ENCODE peak calls at places on chromosomes 6 and 20, in six cellular contexts. E, W, A, K, P and D are unnamed samples. For H3K27me3, the result is how much of the 10 kb centered on the place peaks cover.

GRCh38 chr6:158357570-158358216 is 45.4 kb downstream of the TULP4 start:
- DNase-seq in W (no peak), E (no peak), K (peak), A (no peak), P (no peak), D (no peak)

GRCh38 chr6:152356016-152356415 is 281.1 kb downstream of the SYNE1 start:
- DNase-seq in E (no peak), A (no peak), W (no peak), K (no peak), P (no peak), D (no peak)

GRCh38 chr6:134447883-134448387 is 130.0 kb upstream of the SGK1 start:
- DNase-seq in E (no peak), P (no peak), A (no peak), K (no peak), W (no peak), D (no peak)

GRCh38 chr6:148177589-148178233 is 164.9 kb upstream of the SASH1 start:
- DNase-seq in P (peak), A (peak), W (peak), E (peak), K (no peak), D (peak)

GRCh38 chr20:63837134-63837429 is 6.0 kb upstream of the ZBTB46 start:
- DNase-seq in W (no peak), E (no peak), P (no peak), K (no peak), A (no peak), D (no peak)

GRCh38 chr6:108798672-108799355 is 49.4 kb upstream of the ARMC2 start:
- DNase-seq in A (no peak), W (no peak), E (no peak), K (peak), P (no peak), D (peak)

GRCh38 chr6:43173496-43174262 is 2.6 kb downstream of the SRF start:
- DNase-seq in W (no peak), K (no peak), P (no peak), E (no peak), A (no peak), D (no peak)

GRCh38 chr20:19661717-19662637 is 96.1 kb upstream of the RIN2 start:
- DNase-seq in W (peak), P (no peak), K (peak), A (peak), E (peak), D (peak)

GRCh38 chr20:11585752-11586352 is 331.8 kb upstream of the BTBD3 start:
- DNase-seq in W (peak), P (no peak), K (no peak), E (no peak), A (no peak), D (no peak)

GRCh38 chr6:45433533-45434400 is 56.0 kb upstream of the SUPT3H start:
- DNase-seq in A (no peak), P (no peak), K (no peak), W (no peak), E (no peak), D (no peak)

GRCh38 chr6:69179681-69180080 is 544.6 kb downstream of the ADGRB3 start:
- DNase-seq in W (no peak), P (no peak), A (no peak), K (no peak), E (no peak), D (no peak)

GRCh38 chr20:9458075-9458818 is 56.1 kb upstream of the LAMP5 start:
- DNase-seq in W (peak), E (no peak), K (no peak), P (no peak), A (no peak), D (peak)

GRCh38 chr6:43965628-43966373 is 161.5 kb downstream of the MRPL14 start:
- DNase-seq in K (no peak), E (no peak), W (no peak), A (no peak), P (no peak), D (no peak)

GRCh38 chr20:57531986-57532566 is 7.1 kb upstream of the CTCFL start:
- DNase-seq in K (no peak), E (no peak), A (no peak), W (no peak), P (no peak), D (no peak)

GRCh38 chr6:47859132-47859531 is 77.3 kb downstream of the OPN5 start:
- DNase-seq in E (no peak), P (no peak), W (no peak), A (no peak), K (no peak), D (no peak)

GRCh38 chr6:6881438-6882267 is 226.1 kb upstream of the RREB1 start:
- DNase-seq in W (no peak), P (no peak), K (no peak), A (no peak), E (no peak), D (no peak)

GRCh38 chr6:168030881-168031280 is 33.4 kb downstream of the KIF25 start:
- DNase-seq in A (no peak), K (no peak), E (no peak), W (no peak), P (no peak), D (no peak)

GRCh38 chr6:147099974-147100373 is 104.2 kb upstream of the STXBP5 start:
- DNase-seq in A (no peak), E (no peak), W (no peak), P (no peak), K (no peak), D (no peak)

GRCh38 chr20:19968488-19969073 is 48.6 kb upstream of the NAA20 start:
- DNase-seq in A (no peak), P (no peak), W (no peak), K (no peak), E (no peak), D (no peak)

GRCh38 chr6:11730645-11731044 is 48.0 kb downstream of the ADTRP start:
- DNase-seq in E (no peak), K (no peak), W (no peak), A (no peak), P (no peak), D (no peak)

GRCh38 chr20:22503577-22503976 is 80.8 kb downstream of the FOXA2 start:
- DNase-seq in W (no peak), A (no peak), K (no peak), P (no peak), E (no peak), D (no peak)
- H3K27me3 ChIP-seq in W (under half), A (under half), K (under half), P (under half), E (under half), D (under half)

GRCh38 chr6:4020822-4021132 is 58.2 kb downstream of the FAM217A start:
- DNase-seq in W (no peak), E (no peak), K (no peak), A (no peak), P (no peak), D (no peak)

GRCh38 chr6:4017058-4017457 is 61.9 kb downstream of the FAM217A start:
- DNase-seq in K (no peak), P (no peak), W (no peak), E (no peak), A (no peak), D (no peak)

GRCh38 chr6:4017847-4018193 is 61.1 kb downstream of the FAM217A start:
- DNase-seq in E (no peak), W (peak), K (no peak), A (no peak), P (no peak), D (no peak)

GRCh38 chr6:4021133-4021861 is 57.6 kb downstream of the FAM217A start:
- DNase-seq in A (peak), W (peak), P (peak), E (peak), K (peak), D (peak)

GRCh38 chr6:4018194-4019111 is 60.5 kb downstream of the FAM217A start:
- DNase-seq in E (peak), A (peak), P (peak), K (peak), W (peak), D (peak)
- TF ChIP-seq POLR2A in E (peak), A (peak), P (peak), K (peak), W (no peak), D (peak)

GRCh38 chr20:8116067-8116811 is 15.8 kb upstream of the PLCB1 start:
- DNase-seq in A (no peak), W (no peak), E (no peak), P (no peak), K (no peak), D (no peak)
- TF ChIP-seq POLR2AphosphoS5 in A (no peak), W (no peak), E (no peak), P (no peak), K (no peak), D (no peak)

DNA sequence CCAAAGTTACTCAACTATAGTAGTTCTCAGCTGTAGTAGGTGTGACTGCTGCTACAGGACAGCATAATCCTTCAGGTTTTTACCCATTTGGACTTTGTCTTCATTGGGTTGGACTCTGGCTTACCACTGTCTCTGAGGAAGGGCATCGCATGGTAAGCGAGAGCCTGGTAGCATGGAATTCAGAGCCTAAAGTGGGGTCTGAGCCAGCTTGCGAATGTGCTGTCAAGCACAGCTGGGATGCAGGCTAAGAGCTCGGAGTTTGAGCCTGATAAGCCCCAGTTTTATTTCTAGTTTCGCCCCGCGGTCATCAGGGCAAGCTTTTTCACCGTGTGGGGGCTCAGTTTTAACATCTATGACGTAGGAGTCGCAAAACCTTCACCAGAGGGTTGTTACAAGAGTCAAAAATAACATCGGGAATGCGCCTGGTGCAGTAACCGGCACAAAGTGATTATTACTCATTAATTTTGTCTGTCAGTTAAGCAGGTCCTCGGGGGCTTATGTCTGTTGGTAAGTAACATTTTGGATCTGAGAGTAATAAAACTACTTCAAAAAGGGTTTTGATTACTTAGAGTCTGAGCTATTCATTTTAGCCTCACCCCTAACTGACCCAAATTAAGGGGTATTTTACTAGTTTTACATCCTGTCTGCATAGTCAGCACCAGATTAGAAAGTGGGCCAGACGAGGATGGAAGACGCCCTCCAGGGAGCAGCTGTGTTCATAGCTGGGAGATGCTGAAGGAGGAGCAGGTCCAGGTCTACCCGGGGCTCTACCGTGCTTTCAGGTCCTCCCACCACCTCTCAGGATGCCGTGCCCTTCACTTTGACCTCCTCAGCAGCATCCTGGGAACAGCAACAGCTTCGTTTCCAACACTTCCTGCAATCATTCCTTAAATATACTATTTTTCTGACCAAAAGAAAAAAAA is 29.8 kb downstream of the SLC22A23 start:
- DNase-seq in P (no peak), A (no peak), K (no peak), W (no peak), E (no peak), D (no peak)
- H3K27me3 ChIP-seq in P (under half), A (under half), K (under half), W (under half), E (under half), D (under half)